ENCODE peak calls at places on chromosomes 4 and X, in nine cellular contexts. R is heart right ventricle, P is lower lobe of right lung, Y is tibial nerve, X is PC-3, M is uterus, N is heart left ventricle, L is upper lobe of left lung, G is gastrocnemius medialis. Q is an unnamed sample. For H3K9me3, the result is how much of the 10 kb centered on the place peaks cover.

GRCh38 chr4:14719053-14719452 is 283.2 kb upstream of the CPEB2 start:
- DNase-seq in R (peak), P (peak), Y (no peak), X (peak), M (no peak), N (peak), L (peak), G (no peak), Q (peak)

GRCh38 chrX:24760601-24761000 is 66.9 kb downstream of the POLA1 start:
- DNase-seq in R (no peak), P (no peak), Y (no peak), X (peak), M (no peak), N (no peak), L (no peak), G (no peak), Q (no peak)

GRCh38 chrX:132209527-132209926 is 9.7 kb downstream of the RAP2C start:
- DNase-seq in R (no peak), P (no peak), Y (no peak), X (no peak), M (no peak), N (no peak), L (no peak), G (no peak), Q (no peak)

GRCh38 chr4:81052119-81053068 is 21.9 kb downstream of the BMP3 start:
- DNase-seq in R (peak), P (peak), Y (peak), X (peak), M (no peak), N (peak), L (peak), G (no peak), Q (peak)

GRCh38 chr4:86981789-86982188 is 47.0 kb downstream of the AFF1 start:
- DNase-seq in R (no peak), P (no peak), Y (no peak), X (no peak), M (no peak), N (no peak), L (no peak), G (peak), Q (no peak)

GRCh38 chr4:71709961-71710360 is 73.9 kb downstream of the GC start:
- DNase-seq in R (no peak), P (no peak), Y (no peak), X (peak), M (no peak), N (no peak), L (no peak), G (no peak), Q (no peak)

GRCh38 chr4:189806506-189806905 is 134.2 kb upstream of the FRG1 start:
- DNase-seq in R (no peak), P (no peak), Y (no peak), X (no peak), M (no peak), N (no peak), L (no peak), G (no peak), Q (no peak)

GRCh38 chr4:72314869-72315268 is 254.2 kb downstream of the ADAMTS3 start:
- DNase-seq in R (peak), P (no peak), Y (peak), X (peak), M (peak), N (no peak), L (no peak), G (no peak), Q (no peak)

GRCh38 chr4:7414046-7414445 is 20.7 kb downstream of the PSAPL1 start:
- DNase-seq in R (no peak), P (no peak), Y (no peak), X (no peak), M (no peak), N (no peak), L (peak), G (no peak), Q (peak)

GRCh38 chrX:36963852-36964251 is 44.3 kb upstream of the FAM47C start:
- DNase-seq in R (no peak), P (no peak), Y (no peak), X (no peak), M (no peak), N (no peak), L (no peak), G (no peak), Q (no peak)

GRCh38 chrX:122238801-122239200 is 945.3 kb upstream of the GRIA3 start:
- DNase-seq in R (no peak), P (no peak), Y (no peak), X (no peak), M (no peak), N (no peak), L (no peak), G (no peak), Q (no peak)

GRCh38 chrX:86051741-86052140 is 4.4 kb upstream of the CHM start:
- DNase-seq in R (no peak), P (no peak), Y (no peak), X (no peak), M (no peak), N (no peak), L (no peak), G (no peak), Q (no peak)

GRCh38 chr4:73414936-73415271 is 10.8 kb downstream of the ALB start:
- DNase-seq in R (no peak), P (no peak), Y (no peak), X (no peak), M (no peak), N (no peak), L (no peak), G (no peak), Q (no peak)

GRCh38 chr4:168708108-168708507 is 211.3 kb downstream of the PALLD start:
- DNase-seq in R (no peak), P (no peak), Y (no peak), X (peak), M (no peak), N (no peak), L (no peak), G (no peak), Q (no peak)

GRCh38 chr4:81255524-81255923 is 40.5 kb upstream of the PRKG2 start:
- DNase-seq in R (no peak), P (no peak), Y (no peak), X (peak), M (no peak), N (no peak), L (no peak), G (no peak), Q (no peak)

GRCh38 chrX:153864101-153864500 is 21.9 kb downstream of the L1CAM start:
- DNase-seq in R (no peak), P (no peak), Y (no peak), X (no peak), M (no peak), N (no peak), L (no peak), G (no peak), Q (no peak)

GRCh38 chr4:55186700-55187099 is 61.3 kb upstream of the KDR start:
- DNase-seq in R (peak), P (no peak), Y (no peak), X (no peak), M (no peak), N (no peak), L (no peak), G (no peak), Q (no peak)

GRCh38 chr4:27000122-27000521 is 139.5 kb downstream of the STIM2 start:
- DNase-seq in R (no peak), P (no peak), Y (no peak), X (no peak), M (no peak), N (no peak), L (no peak), G (no peak), Q (no peak)

DNA sequence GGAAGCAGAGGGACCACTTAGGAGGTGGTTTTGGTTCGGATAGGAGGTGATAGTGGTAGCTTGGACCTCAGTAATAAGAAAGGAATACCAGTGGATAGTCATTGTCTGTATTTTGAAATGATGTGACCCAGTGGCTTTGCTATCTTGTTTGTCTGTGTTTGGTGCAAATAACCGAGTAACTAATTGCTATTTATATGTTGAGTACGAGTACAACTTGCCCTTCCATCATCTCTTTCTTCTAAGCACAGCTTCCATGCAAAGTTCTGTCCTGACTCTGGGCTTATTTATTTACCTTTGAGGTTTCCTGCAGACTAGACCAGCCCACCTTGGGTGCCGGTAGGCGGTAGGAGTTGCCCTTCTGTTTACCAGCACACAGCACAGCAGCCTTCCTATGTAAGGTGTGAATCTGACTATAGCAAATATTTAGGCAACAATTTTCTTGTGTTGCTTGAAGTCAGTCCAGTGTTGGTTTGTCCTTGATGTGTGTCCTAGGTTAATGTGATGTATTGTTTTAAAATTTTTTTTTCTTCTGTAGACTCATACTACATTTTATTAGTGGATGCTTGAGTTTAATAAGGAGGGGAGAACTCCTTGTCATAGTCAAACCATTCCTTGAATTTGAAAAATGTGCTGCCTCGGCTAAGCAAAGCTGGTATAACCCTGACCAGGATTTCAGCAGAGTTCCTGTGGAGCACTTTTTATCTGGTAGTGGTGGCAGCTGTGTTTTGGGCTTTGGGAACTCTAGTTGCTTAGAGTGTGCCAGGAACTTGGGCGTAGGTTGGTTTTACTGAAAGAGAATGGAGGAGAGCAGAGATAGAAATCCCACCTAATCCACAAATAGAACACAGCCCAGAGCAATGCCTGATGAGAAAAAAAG is 21.9 kb downstream of the PTTG2 start:
- DNase-seq in R (no peak), P (no peak), Y (no peak), X (peak), M (no peak), N (no peak), L (no peak), G (no peak), Q (no peak)
- H3K27ac ChIP-seq in R (peak), P (no peak), Y (no peak), X (no peak), M (peak), N (peak), L (peak), G (peak), Q (no peak)

DNA sequence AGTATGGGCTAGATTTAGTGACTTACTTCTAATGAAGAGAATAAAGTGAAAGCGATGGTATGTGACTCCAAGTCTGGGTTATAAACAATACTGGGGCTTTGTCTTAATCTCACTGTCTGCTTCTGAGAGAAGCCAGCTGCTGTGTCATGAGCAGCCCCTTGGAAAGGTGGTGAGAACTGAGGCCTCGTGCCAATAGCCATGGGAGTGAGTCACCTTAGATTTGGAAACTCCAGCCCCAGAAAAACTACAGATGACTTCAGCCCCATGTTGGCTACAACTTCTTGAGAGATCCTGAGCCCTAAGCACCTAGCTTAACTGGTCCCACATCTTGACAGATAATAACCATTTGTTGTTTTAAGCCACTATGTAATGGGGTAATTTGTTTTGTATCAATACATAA is 77.6 kb downstream of the CWH43 start:
- DNase-seq in R (no peak), P (no peak), Y (no peak), X (no peak), M (no peak), N (no peak), L (no peak), G (no peak), Q (no peak)
- H3K9me3 ChIP-seq in R (under half), P (under half), Y (under half), X (under half), M (under half), N (under half), L (under half), G (under half), Q (under half)

DNA sequence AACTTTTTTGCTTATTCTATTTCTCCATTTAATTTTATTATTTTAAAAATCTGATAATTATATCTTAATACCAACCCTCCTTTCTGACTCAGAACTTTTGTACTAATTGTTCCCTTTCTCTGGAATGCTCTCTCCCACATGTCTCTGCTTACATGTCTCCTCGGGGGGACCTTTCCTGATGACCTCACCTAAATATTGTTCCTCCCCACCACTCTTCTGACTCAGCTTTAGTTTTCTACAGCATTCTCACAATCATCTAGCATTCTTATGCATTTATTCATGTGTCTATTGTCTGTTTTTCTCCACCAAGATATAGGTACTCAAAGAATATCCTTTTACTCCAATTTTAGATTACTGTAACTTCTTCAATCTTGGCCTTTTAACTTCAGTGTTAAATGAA is 128.7 kb downstream of the MSL3 start:
- DNase-seq in R (no peak), P (no peak), Y (no peak), X (peak), M (no peak), N (no peak), L (no peak), G (no peak), Q (no peak)
- H3K27ac ChIP-seq in R (no peak), P (no peak), Y (no peak), X (peak), M (no peak), N (no peak), L (no peak), G (no peak), Q (no peak)

GRCh38 chrX:52598886-52599285 is 55.8 kb downstream of the SSX7 start:
- DNase-seq in R (no peak), P (no peak), Y (no peak), X (no peak), M (no peak), N (no peak), L (no peak), G (no peak), Q (no peak)

GRCh38 chrX:52594658-52595057 is 60.0 kb downstream of the SSX7 start:
- DNase-seq in R (no peak), P (no peak), Y (no peak), X (no peak), M (no peak), N (no peak), L (no peak), G (no peak), Q (no peak)
- H3K9me3 ChIP-seq in R (under half), P (under half), Y (under half), X (under half), M (under half), N (under half), L (under half), G (under half), Q (under half)

GRCh38 chrX:48715066-48715465 is 18.5 kb downstream of the SUV39H1 start:
- DNase-seq in R (no peak), P (no peak), Y (no peak), X (peak), M (no peak), N (no peak), L (no peak), G (no peak), Q (no peak)

GRCh38 chrX:48711929-48712505 is 15.5 kb downstream of the SUV39H1 start:
- DNase-seq in R (no peak), P (no peak), Y (no peak), X (no peak), M (no peak), N (no peak), L (no peak), G (no peak), Q (no peak)

GRCh38 chrX:48714573-48714972 is 18.0 kb downstream of the SUV39H1 start:
- DNase-seq in R (no peak), P (no peak), Y (no peak), X (peak), M (no peak), N (no peak), L (no peak), G (no peak), Q (no peak)

GRCh38 chrX:48715876-48716502 is 19.5 kb downstream of the SUV39H1 start:
- DNase-seq in R (no peak), P (no peak), Y (no peak), X (peak), M (no peak), N (no peak), L (no peak), G (no peak), Q (no peak)

DNA sequence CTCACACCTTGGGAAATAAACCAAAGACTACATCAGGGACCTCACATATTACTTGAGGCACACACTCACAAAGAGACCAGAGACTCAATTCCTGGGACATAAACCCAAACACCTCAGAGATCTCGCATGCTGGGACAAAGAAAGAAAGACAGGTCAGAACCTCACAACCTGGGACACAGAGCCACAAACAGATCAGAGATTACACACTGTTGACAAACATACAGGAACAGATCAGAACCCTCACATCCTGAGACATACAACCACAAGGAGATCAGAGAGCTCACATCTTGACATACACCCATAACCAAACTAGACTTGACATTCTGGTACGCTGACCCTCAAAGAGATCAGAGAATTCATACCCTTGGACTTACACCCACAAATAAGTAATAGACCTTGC is 17.3 kb downstream of the SUV39H1 start:
- DNase-seq in R (no peak), P (no peak), Y (no peak), X (no peak), M (no peak), N (no peak), L (no peak), G (no peak), Q (no peak)
- H3K27ac ChIP-seq in R (no peak), P (no peak), Y (no peak), X (no peak), M (no peak), N (no peak), L (no peak), G (no peak), Q (peak)

GRCh38 chr4:110616162-110617062 is 6.5 kb downstream of the PITX2 start:
- DNase-seq in R (no peak), P (no peak), Y (no peak), X (no peak), M (no peak), N (no peak), L (no peak), G (no peak), Q (no peak)
- H3K9me3 ChIP-seq in R (under half), P (under half), Y (under half), X (under half), M (under half), N (under half), L (under half), G (under half), Q (under half)

GRCh38 chr4:153451931-153452660 is 14.1 kb upstream of the TMEM131L start:
- DNase-seq in R (no peak), P (peak), Y (no peak), X (no peak), M (no peak), N (peak), L (peak), G (no peak), Q (no peak)

GRCh38 chr4:153452661-153453378 is 13.3 kb upstream of the TMEM131L start:
- DNase-seq in R (no peak), P (no peak), Y (no peak), X (no peak), M (no peak), N (no peak), L (no peak), G (no peak), Q (no peak)

GRCh38 chr4:153449338-153449737 is 16.8 kb upstream of the TMEM131L start:
- DNase-seq in R (no peak), P (no peak), Y (no peak), X (no peak), M (no peak), N (no peak), L (no peak), G (no peak), Q (no peak)

GRCh38 chr4:153448003-153448731 is 18.0 kb upstream of the TMEM131L start:
- DNase-seq in R (no peak), P (no peak), Y (no peak), X (no peak), M (no peak), N (no peak), L (no peak), G (no peak), Q (no peak)

DNA sequence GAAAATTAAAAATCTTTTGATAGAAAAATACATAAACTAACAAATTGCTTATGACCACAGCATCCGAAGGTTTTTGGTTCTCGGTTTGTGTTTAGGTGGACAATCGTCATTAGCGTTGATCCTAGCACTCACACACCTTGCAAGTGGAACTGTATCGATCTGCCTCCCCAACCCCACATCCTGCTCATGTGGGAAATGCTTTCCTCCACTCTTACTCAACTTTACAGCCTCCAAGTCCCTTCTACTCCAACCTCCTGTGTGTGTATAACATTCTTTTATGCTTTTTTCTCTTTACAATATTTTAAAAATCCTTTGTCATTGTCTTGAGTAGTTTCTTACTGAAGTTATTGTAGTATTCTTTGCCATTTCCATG is 15.6 kb upstream of the TMEM131L start:
- DNase-seq in R (no peak), P (no peak), Y (no peak), X (no peak), M (no peak), N (no peak), L (no peak), G (no peak), Q (no peak)
- H3K27ac ChIP-seq in R (no peak), P (no peak), Y (no peak), X (no peak), M (no peak), N (no peak), L (peak), G (no peak), Q (no peak)

GRCh38 chr4:576245-576821 is at the start of gene TMEM271:
- DNase-seq in R (no peak), P (no peak), Y (no peak), X (no peak), M (no peak), N (no peak), L (no peak), G (no peak), Q (no peak)

GRCh38 chr4:575281-576141 is 584 bp downstream of the TMEM271 start:
- DNase-seq in R (peak), P (no peak), Y (no peak), X (no peak), M (no peak), N (peak), L (no peak), G (no peak), Q (no peak)

GRCh38 chr4:577499-578450 is 1.7 kb upstream of the TMEM271 start:
- DNase-seq in R (no peak), P (no peak), Y (no peak), X (no peak), M (no peak), N (no peak), L (no peak), G (no peak), Q (no peak)

GRCh38 chr4:578451-579443 is 2.7 kb upstream of the TMEM271 start:
- DNase-seq in R (no peak), P (no peak), Y (no peak), X (no peak), M (no peak), N (no peak), L (no peak), G (no peak), Q (no peak)

GRCh38 chr4:576991-577498 is 950 bp upstream of the TMEM271 start:
- DNase-seq in R (no peak), P (no peak), Y (no peak), X (no peak), M (no peak), N (no peak), L (no peak), G (no peak), Q (no peak)
- H3K9me3 ChIP-seq in R (under half), P (under half), Y (under half), X (under half), M (under half), N (under half), L (under half), G (under half), Q (under half)

GRCh38 chr4:791866-792630 is 33.9 kb downstream of the CPLX1 start:
- DNase-seq in R (no peak), P (peak), Y (no peak), X (peak), M (no peak), N (no peak), L (no peak), G (no peak), Q (peak)
- H3K27ac ChIP-seq in R (no peak), P (no peak), Y (no peak), X (no peak), M (peak), N (no peak), L (no peak), G (no peak), Q (no peak)